ENCODE peak calls at places on chromosomes 5 and 9, in seven cellular contexts. E is progenitor cell of endocrine pancreas; T is Calu3; K is brain microvascular endothelial cell; L is CD8-positive, alpha-beta T cell; O is neural crest cell; Y is GM23338. W is an unnamed sample.
A peak's percentile ranks its signal among the peaks of the same experiment; 100 is the strongest.

GRCh38 chr5:143550985-143551630 is 147.6 kb upstream of the NR3C1 start:
- DNase-seq in Y (no peak), O (no peak), E (no peak), T (no peak), L (no peak), K (no peak), W (no peak)

GRCh38 chr5:14071433-14071832 is 71.7 kb upstream of the TRIO start:
- DNase-seq in K (no peak), T (no peak), Y (no peak), O (no peak), E (no peak), L (no peak), W (no peak)

GRCh38 chr5:98694902-98695301 is 78.6 kb upstream of the RGMB start:
- DNase-seq in Y (no peak), T (no peak), L (no peak), E (no peak), O (no peak), K (no peak), W (no peak)

GRCh38 chr5:155522540-155522939 is 509.0 kb downstream of the KIF4B start:
- DNase-seq in O (no peak), Y (no peak), K (no peak), T (no peak), L (no peak), E (no peak), W (no peak)

GRCh38 chr5:16492398-16493175 is 27.0 kb upstream of the ZNF622 start:
- DNase-seq in T (peak; percentile 36), L (no peak), Y (no peak), E (no peak), O (no peak), K (peak; percentile 64), W (no peak)

GRCh38 chr9:120289990-120290925 is 289.7 kb downstream of the CDK5RAP2 start:
- DNase-seq in T (no peak), Y (no peak), E (no peak), O (no peak), K (no peak), L (no peak), W (no peak)

GRCh38 chr5:51691538-51691937 is 308.3 kb downstream of the ISL1 start:
- DNase-seq in T (no peak), E (no peak), Y (no peak), K (no peak), O (no peak), L (no peak), W (no peak)

GRCh38 chr5:103569313-103570060 is 6.9 kb upstream of the NUDT12 start:
- DNase-seq in O (no peak), K (no peak), Y (no peak), L (no peak), T (peak; percentile 34), E (no peak), W (no peak)

GRCh38 chr9:138103111-138103823 is 225.7 kb downstream of the CACNA1B start:
- DNase-seq in Y (no peak), L (no peak), O (no peak), T (no peak), K (no peak), E (no peak), W (peak; percentile 76)

GRCh38 chr5:113789769-113790168 is 276.3 kb downstream of the YTHDC2 start:
- DNase-seq in T (no peak), O (no peak), K (no peak), E (no peak), Y (no peak), L (no peak), W (no peak)

GRCh38 chr9:88527626-88528025 is 7.4 kb upstream of the NXNL2 start:
- DNase-seq in T (no peak), Y (no peak), K (no peak), E (no peak), O (no peak), L (no peak), W (no peak)

GRCh38 chr5:72561407-72561972 is 54.3 kb upstream of the ZNF366 start:
- DNase-seq in K (no peak), E (no peak), T (no peak), L (no peak), O (no peak), Y (peak; percentile 19), W (no peak)

GRCh38 chr9:28135571-28135970 is 562.3 kb upstream of the C9orf72 start:
- DNase-seq in E (no peak), T (no peak), O (no peak), K (no peak), L (no peak), Y (peak; percentile 34), W (no peak)

GRCh38 chr9:129587487-129588262 is 33.2 kb downstream of the C9orf50 start:
- DNase-seq in T (no peak), K (no peak), O (no peak), E (no peak), L (no peak), Y (peak; percentile 70), W (no peak)

GRCh38 chr5:1732238-1732880 is 67.3 kb downstream of the MRPL36 start:
- DNase-seq in E (peak; percentile 5), Y (no peak), O (no peak), K (no peak), T (no peak), L (no peak), W (peak; percentile 80)

GRCh38 chr9:130128782-130129424 is 43.3 kb upstream of the NCS1 start:
- DNase-seq in Y (no peak), T (no peak), K (peak; percentile 92), O (no peak), E (no peak), L (peak; percentile 59), W (no peak)

GRCh38 chr5:98031496-98031895 is 742.0 kb upstream of the RGMB start:
- DNase-seq in E (no peak), Y (no peak), T (no peak), L (no peak), K (no peak), O (no peak), W (no peak)

GRCh38 chr5:103041071-103041676 is 78.8 kb downstream of the GIN1 start:
- DNase-seq in K (no peak), E (no peak), O (no peak), Y (peak; percentile 14), T (no peak), L (no peak), W (no peak)

GRCh38 chr9:79431019-79431679 is 140.6 kb upstream of the TLE4 start:
- DNase-seq in T (no peak), Y (peak; percentile 15), O (no peak), L (no peak), E (no peak), K (no peak), W (no peak)

GRCh38 chr9:4566806-4567205 is 76.5 kb downstream of the SLC1A1 start:
- DNase-seq in L (no peak), T (no peak), E (no peak), Y (no peak), O (no peak), K (no peak), W (no peak)

GRCh38 chr9:81264516-81264915 is 424.8 kb downstream of the TLE1 start:
- DNase-seq in T (no peak), E (no peak), K (peak; percentile 16), O (no peak), L (no peak), Y (no peak), W (no peak)

GRCh38 chr5:171667341-171668096 is 118.1 kb upstream of the SMIM23 start:
- DNase-seq in O (no peak), K (peak; percentile 84), T (peak; percentile 57), L (no peak), Y (peak; percentile 91), E (no peak), W (no peak)

DNA sequence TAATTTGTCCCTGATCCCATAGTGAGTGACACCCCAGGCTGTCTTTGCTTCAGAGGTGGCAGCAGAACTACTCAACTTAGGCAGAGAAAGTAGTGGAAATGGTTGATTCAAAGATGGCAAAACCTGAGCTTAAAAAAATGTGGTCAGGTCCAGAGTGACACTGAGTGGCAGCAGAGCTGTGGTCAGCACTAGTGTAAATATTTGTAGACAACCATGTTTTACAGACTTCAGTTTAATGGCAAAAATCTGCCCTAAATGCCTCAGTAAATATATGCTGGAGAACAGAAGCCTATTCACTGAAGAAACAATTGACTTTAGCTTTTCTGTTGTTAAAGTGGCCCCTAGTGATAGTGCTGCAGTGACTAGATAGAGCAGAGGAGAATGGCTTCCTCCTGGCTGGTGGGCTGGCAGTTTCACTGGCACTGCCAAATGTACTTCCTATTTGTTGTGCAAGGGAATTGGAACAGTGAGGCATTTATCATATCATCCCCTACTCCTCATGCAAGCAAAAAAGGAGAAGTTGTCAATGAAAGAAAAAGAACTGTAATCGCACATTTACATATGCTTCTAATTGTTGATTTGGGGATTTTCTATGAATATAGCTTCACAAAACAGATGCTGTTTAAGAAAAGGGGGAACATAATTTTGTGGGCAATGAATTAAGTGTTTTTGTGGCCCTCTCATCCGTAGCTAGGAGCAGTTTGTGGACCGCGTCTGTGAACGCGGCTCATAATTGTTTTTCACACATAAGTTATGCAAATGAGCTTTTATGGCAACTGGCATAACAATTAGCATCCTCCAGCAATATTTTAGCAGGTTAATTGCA is 12.0 kb downstream of the PBX3 start:
- DNase-seq in O (no peak), K (no peak), L (no peak), Y (peak; percentile 39), T (no peak), E (no peak), W (no peak)
- TF ChIP-seq CTCF in O (no peak), K (no peak), L (no peak), Y (no peak), T (no peak), E (no peak), W (no peak)

GRCh38 chr5:61277190-61277589 is 54.9 kb upstream of the ZSWIM6 start:
- DNase-seq in L (no peak), T (no peak), E (no peak), Y (peak; percentile 43), O (no peak), K (peak; percentile 29), W (no peak)
- TF ChIP-seq CTCF in L (no peak), T (no peak), E (no peak), Y (peak; percentile 35), O (no peak), K (peak; percentile 67), W (peak; percentile 59)

GRCh38 chr9:137070906-137071275 is 534 bp upstream of the SAPCD2 start:
- DNase-seq in K (no peak), T (no peak), Y (no peak), O (peak; percentile 55), E (no peak), L (no peak), W (peak; percentile 85)
- TF ChIP-seq CTCF in K (peak; percentile 41), T (no peak), Y (peak; percentile 34), O (peak; percentile 50), E (peak; percentile 50), L (no peak), W (no peak)

DNA sequence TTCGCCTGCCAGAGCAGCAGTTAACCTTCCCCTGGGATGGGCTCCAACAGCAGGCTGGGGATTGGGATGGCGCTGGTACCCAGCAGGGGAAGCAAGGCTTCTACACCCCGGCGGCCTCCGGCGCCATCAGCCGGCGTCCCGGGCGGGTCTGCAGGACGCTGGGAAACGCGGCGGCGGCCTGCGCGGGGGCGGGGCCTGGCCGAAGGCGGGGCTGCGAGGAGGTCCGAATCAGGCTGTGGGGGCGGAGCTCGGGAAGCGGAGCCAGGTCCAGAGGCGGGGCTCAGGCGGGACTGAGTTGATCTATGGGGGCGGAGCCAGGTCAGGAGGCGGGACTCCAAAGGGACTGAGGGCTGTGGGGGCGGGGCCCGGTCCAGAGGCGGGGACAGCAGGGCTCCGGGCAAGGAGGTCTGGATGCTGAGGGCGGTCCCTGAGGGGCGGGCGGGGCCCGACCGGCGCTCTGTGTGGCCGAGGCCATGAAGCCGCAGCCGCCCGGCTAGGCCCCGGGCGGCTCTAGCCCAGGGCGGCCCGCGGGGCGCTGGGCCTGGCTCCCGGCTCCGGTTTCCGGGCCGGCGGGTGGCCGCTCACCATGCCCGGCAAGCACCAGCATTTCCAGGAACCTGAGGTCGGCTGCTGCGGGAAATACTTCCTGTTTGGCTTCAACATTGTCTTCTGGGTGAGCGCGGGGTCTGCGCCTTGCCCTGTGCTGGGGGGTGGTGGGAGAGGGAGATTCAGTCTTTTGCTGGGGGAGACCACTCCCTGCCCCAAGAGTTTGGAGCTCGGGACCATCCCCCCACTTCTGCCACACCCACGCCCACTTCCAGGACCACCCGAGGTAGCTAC is at the start of gene TSPAN17:
- DNase-seq in L (peak; percentile 99), T (peak; percentile 100), K (peak; percentile 99), E (peak; percentile 100), Y (peak; percentile 100), O (peak; percentile 100), W (peak; percentile 100)
- TF ChIP-seq CTCF in L (no peak), T (no peak), K (peak; percentile 33), E (no peak), Y (no peak), O (no peak), W (peak; percentile 39)